ENCODE peak calls at places on chromosomes 6 and 20, in nine cellular contexts. E, M, K, T, R, Y, X, P and N are unnamed samples. For H3K36me3, the result is how much of the 10 kb centered on the place peaks cover.

GRCh38 chr6:7991992-7992815 is 72.0 kb downstream of the BLOC1S5 start:
- DNase-seq in E (peak), M (peak), K (peak), T (peak), R (no peak), Y (peak), X (no peak), P (peak), N (no peak)

GRCh38 chr6:156400487-156400886 is 376.7 kb upstream of the ARID1B start:
- DNase-seq in E (no peak), M (no peak), K (no peak), T (no peak), R (no peak), Y (no peak), X (no peak), P (no peak), N (no peak)

GRCh38 chr20:7926767-7927166 is 13.5 kb downstream of the HAO1 start:
- DNase-seq in E (no peak), M (peak), K (no peak), T (no peak), R (no peak), Y (peak), X (no peak), P (peak), N (no peak)

GRCh38 chr20:62770916-62771315 is 25.4 kb upstream of the MRGBP start:
- DNase-seq in E (no peak), M (no peak), K (no peak), T (no peak), R (no peak), Y (no peak), X (no peak), P (no peak), N (no peak)

GRCh38 chr6:75550544-75551167 is 51.0 kb upstream of the SENP6 start:
- DNase-seq in E (no peak), M (peak), K (no peak), T (no peak), R (no peak), Y (no peak), X (no peak), P (no peak), N (no peak)

GRCh38 chr6:72374864-72375263 is 247.0 kb upstream of the KCNQ5 start:
- DNase-seq in E (no peak), M (no peak), K (no peak), T (no peak), R (no peak), Y (peak), X (no peak), P (no peak), N (no peak)

GRCh38 chr6:131063764-131064272 is 773 bp upstream of the EPB41L2 start:
- DNase-seq in E (no peak), M (no peak), K (no peak), T (no peak), R (no peak), Y (no peak), X (no peak), P (no peak), N (no peak)

GRCh38 chr20:62875419-62876355 is 14.1 kb upstream of the TCFL5 start:
- DNase-seq in E (peak), M (peak), K (peak), T (peak), R (peak), Y (peak), X (no peak), P (peak), N (peak)

GRCh38 chr6:137861550-137862337 is 5.3 kb upstream of the TNFAIP3 start:
- DNase-seq in E (no peak), M (no peak), K (no peak), T (no peak), R (no peak), Y (no peak), X (no peak), P (no peak), N (no peak)

GRCh38 chr6:56864171-56864616 is 90.7 kb upstream of the BEND6 start:
- DNase-seq in E (no peak), M (peak), K (no peak), T (no peak), R (no peak), Y (peak), X (no peak), P (peak), N (no peak)

GRCh38 chr6:15417811-15418210 is 171.9 kb downstream of the JARID2 start:
- DNase-seq in E (no peak), M (peak), K (no peak), T (no peak), R (no peak), Y (peak), X (no peak), P (peak), N (no peak)

GRCh38 chr6:30543824-30544223 is 12.5 kb downstream of the GNL1 start:
- DNase-seq in E (peak), M (no peak), K (no peak), T (no peak), R (no peak), Y (no peak), X (no peak), P (no peak), N (no peak)

GRCh38 chr20:8854566-8854965 is 214.3 kb upstream of the PLCB4 start:
- DNase-seq in E (peak), M (no peak), K (peak), T (peak), R (peak), Y (peak), X (no peak), P (peak), N (no peak)

GRCh38 chr6:26472549-26473245 is 14.9 kb downstream of the BTN2A1 start:
- DNase-seq in E (no peak), M (no peak), K (no peak), T (no peak), R (no peak), Y (no peak), X (no peak), P (no peak), N (no peak)

GRCh38 chr6:148716811-148717210 is 30.0 kb upstream of the UST start:
- DNase-seq in E (no peak), M (no peak), K (no peak), T (no peak), R (no peak), Y (no peak), X (no peak), P (peak), N (no peak)

GRCh38 chr6:148713896-148714295 is 32.9 kb upstream of the UST start:
- DNase-seq in E (no peak), M (no peak), K (no peak), T (no peak), R (no peak), Y (no peak), X (no peak), P (no peak), N (no peak)

GRCh38 chr6:148713033-148713738 is 33.6 kb upstream of the UST start:
- DNase-seq in E (no peak), M (no peak), K (no peak), T (no peak), R (no peak), Y (no peak), X (no peak), P (no peak), N (no peak)

GRCh38 chr6:148709577-148709976 is 37.3 kb upstream of the UST start:
- DNase-seq in E (no peak), M (no peak), K (no peak), T (no peak), R (no peak), Y (peak), X (no peak), P (peak), N (no peak)

GRCh38 chr6:148711833-148712653 is 34.8 kb upstream of the UST start:
- DNase-seq in E (no peak), M (no peak), K (no peak), T (no peak), R (no peak), Y (peak), X (no peak), P (no peak), N (no peak)
- H3K4me3 ChIP-seq in E (no peak), M (no peak), K (no peak), T (no peak), R (no peak), Y (no peak), X (no peak), P (no peak), N (no peak)

DNA sequence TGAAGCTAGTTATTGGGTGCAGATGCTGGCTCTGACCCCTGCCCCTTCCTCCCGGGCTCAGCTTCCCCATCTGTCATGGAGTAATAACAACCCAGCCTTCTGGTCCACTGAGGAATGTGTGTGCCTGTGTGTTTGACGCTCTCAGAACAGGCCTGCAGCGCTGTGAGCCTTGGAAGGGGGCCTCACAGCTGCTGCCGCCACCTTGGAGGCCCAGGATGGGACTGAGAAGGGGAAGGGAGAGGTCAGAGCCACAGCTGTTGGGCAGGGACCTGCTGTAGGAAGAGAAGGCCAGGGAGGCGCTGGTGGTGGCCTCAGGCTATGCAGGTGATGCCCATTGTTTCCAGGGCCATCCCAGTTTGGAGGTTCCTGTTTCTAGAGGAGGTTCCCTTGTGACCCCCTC is 13.8 kb downstream of the TPD52L2 start:
- DNase-seq in E (peak), M (no peak), K (no peak), T (no peak), R (no peak), Y (no peak), X (no peak), P (no peak), N (no peak)
- H3K36me3 ChIP-seq in E (under half), M (half or more), K (half or more), T (under half), R (under half), Y (half or more), X (under half), P (under half), N (under half)

DNA sequence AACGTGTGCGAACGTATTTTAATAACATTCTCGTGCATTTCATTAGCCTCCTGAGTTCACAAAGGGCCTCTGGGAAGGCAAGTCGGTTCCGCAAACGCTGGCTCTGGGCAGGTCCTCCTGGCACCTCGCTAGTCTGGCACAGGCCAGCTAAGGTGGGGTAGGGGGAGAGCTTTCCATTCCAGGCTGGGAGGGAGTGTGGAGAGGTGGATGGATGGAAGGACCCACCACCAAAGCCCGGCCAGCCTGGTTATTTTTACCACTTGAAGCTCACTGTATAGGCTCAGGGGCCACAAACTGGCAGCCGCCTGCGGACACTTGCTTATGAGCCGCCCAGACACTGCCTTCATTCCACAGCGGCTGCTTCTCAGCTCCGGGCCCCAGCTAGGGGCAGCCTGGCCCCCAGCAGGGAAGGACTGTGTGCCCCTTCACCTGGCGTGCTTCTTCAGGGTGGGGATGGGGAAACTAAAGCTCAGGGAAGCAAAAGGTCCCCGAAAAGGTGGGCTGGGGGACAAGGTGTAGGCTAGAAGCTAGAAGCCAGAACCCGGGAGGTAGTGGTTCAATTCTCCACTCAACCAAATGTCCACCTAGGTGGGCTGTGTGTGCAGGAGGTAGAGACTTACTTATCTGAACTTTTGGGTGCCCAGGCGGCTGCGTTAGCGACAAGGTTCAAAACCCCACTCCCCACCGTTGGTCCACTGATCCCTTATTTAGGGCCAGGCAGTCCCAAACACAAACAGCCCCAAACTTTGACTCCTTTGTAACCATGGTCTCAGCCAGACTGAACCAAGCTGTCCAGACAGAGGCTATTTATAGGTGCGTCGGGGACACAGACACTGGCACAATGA is 1.7 kb downstream of the PMEPA1 start:
- DNase-seq in E (peak), M (peak), K (peak), T (no peak), R (no peak), Y (no peak), X (no peak), P (no peak), N (no peak)
- H3K4me3 ChIP-seq in E (peak), M (peak), K (peak), T (peak), R (peak), Y (peak), X (no peak), P (peak), N (peak)

GRCh38 chr20:45893831-45894230 is 2.7 kb downstream of the CTSA start:
- DNase-seq in E (no peak), M (no peak), K (no peak), T (no peak), R (no peak), Y (no peak), X (no peak), P (no peak), N (no peak)
- H3K36me3 ChIP-seq in E (under half), M (under half), K (half or more), T (under half), R (half or more), Y (under half), X (under half), P (under half), N (under half)

GRCh38 chr20:19935842-19936241 is 81.3 kb upstream of the NAA20 start:
- DNase-seq in E (no peak), M (no peak), K (no peak), T (no peak), R (no peak), Y (no peak), X (no peak), P (no peak), N (peak)

GRCh38 chr20:19938421-19938787 is 78.8 kb upstream of the NAA20 start:
- DNase-seq in E (no peak), M (no peak), K (no peak), T (no peak), R (no peak), Y (no peak), X (no peak), P (no peak), N (no peak)

GRCh38 chr20:19936801-19937583 is 80.2 kb upstream of the NAA20 start:
- DNase-seq in E (no peak), M (no peak), K (peak), T (peak), R (no peak), Y (no peak), X (no peak), P (no peak), N (no peak)

GRCh38 chr20:19934792-19935491 is 82.2 kb upstream of the NAA20 start:
- DNase-seq in E (no peak), M (no peak), K (peak), T (peak), R (peak), Y (no peak), X (no peak), P (no peak), N (peak)

GRCh38 chr20:19937651-19938420 is 79.3 kb upstream of the NAA20 start:
- DNase-seq in E (no peak), M (no peak), K (no peak), T (no peak), R (no peak), Y (no peak), X (no peak), P (no peak), N (no peak)
- H3K4me3 ChIP-seq in E (no peak), M (no peak), K (peak), T (peak), R (no peak), Y (no peak), X (peak), P (no peak), N (no peak)

GRCh38 chr20:53774487-53775203 is 181.0 kb upstream of the ZNF217 start:
- DNase-seq in E (no peak), M (peak), K (peak), T (peak), R (no peak), Y (peak), X (no peak), P (peak), N (no peak)
- H3K36me3 ChIP-seq in E (under half), M (under half), K (under half), T (under half), R (under half), Y (under half), X (under half), P (under half), N (under half)

GRCh38 chr6:82364087-82365010 is 732 bp downstream of the TPBG start:
- DNase-seq in E (peak), M (peak), K (peak), T (peak), R (no peak), Y (peak), X (no peak), P (peak), N (peak)
- H3K4me3 ChIP-seq in E (peak), M (peak), K (peak), T (peak), R (peak), Y (peak), X (no peak), P (peak), N (peak)

DNA sequence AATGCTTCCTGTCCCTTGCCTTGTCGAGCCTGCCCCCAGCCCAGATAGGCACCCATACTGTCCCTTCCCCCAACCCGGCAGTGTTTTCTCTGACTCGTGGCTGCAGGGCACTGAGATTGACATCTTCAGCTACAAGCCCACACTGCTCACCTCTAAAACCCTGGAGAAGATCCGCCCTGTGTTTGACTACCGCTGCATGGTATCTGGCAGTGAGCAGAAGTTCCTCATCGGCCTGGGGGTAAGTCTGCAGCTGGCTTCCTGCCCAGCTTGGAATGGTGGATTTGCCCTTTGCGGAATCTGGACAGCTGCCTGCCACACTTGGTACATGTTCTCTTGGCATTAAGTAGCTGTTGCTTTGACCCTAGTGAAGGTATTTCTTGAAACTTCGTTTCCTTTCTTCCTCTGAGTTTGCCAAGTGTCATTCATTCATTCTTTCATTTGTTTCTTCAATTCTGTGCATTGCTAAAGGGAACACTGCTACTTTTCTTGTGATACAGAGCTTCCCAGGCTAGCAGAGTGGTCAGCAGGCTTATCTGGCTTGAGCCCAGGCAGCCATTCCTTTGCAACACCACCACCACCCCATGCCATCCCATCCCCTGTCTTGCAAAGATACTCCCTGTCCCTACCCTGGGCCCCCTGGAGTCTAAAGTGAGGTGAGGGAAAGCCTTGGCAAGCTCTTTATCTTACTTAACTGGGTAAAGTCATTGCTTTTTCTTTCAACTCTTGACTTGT is 26.2 kb downstream of the CCDC167 start:
- DNase-seq in E (no peak), M (no peak), K (peak), T (peak), R (no peak), Y (peak), X (no peak), P (peak), N (peak)
- H3K36me3 ChIP-seq in E (under half), M (half or more), K (half or more), T (under half), R (half or more), Y (half or more), X (half or more), P (under half), N (under half)